ENCODE peak calls at places on chromosomes 2 and 18, in nine cellular contexts. M is midbrain; Z is stimulated activated CD8-positive, alpha-beta memory T cell treated with anti-CD3 and anti-CD28 coated beads, Interleukin-4, amount 100 ng/mL, for 24 hours; S is fibroblast of the aortic adventitia; T is NCI-H1092; L is A549; R is fibroblast of pulmonary artery; V is tibial artery; I is GM23248. X is an unnamed sample.

GRCh38 chr2:47033102-47033880 is 117.7 kb upstream of the MCFD2 start:
- DNase-seq in T (no peak), S (no peak), M (no peak), R (no peak), V (no peak), I (peak; percentile 34), L (no peak), Z (no peak), X (no peak)

GRCh38 chr2:2243666-2244065 is 87.4 kb downstream of the MYT1L start:
- DNase-seq in L (no peak), S (no peak), M (no peak), R (no peak), Z (no peak), T (no peak), I (peak; percentile 14), V (no peak), X (no peak)

GRCh38 chr2:120419073-120419472 is 73.1 kb downstream of the INHBB start:
- DNase-seq in M (no peak), V (peak; percentile 13), I (no peak), T (no peak), L (no peak), S (no peak), Z (no peak), R (no peak), X (no peak)

GRCh38 chr2:178199334-178199733 is 5.0 kb downstream of the OSBPL6 start:
- DNase-seq in M (no peak), V (no peak), S (no peak), T (no peak), L (no peak), Z (no peak), R (no peak), I (no peak), X (no peak)

GRCh38 chr2:37457401-37457901 is 113.0 kb downstream of the QPCT start:
- DNase-seq in V (no peak), M (no peak), R (peak; percentile 59), T (no peak), L (no peak), I (peak; percentile 73), S (peak; percentile 80), Z (no peak), X (no peak)

GRCh38 chr2:190849774-190850173 is 30.8 kb upstream of the GLS start:
- DNase-seq in S (peak; percentile 90), V (no peak), T (no peak), R (peak; percentile 81), I (peak; percentile 93), Z (no peak), M (no peak), L (no peak), X (peak; percentile 54)

GRCh38 chr2:39119732-39120520 is 925 bp downstream of the SOS1 start:
- DNase-seq in V (peak; percentile 45), Z (peak; percentile 50), T (peak; percentile 9), L (peak; percentile 62), S (peak; percentile 49), R (peak; percentile 55), I (peak; percentile 79), M (peak; percentile 64), X (peak; percentile 62)

GRCh38 chr2:219215871-219216536 is 2.8 kb downstream of the ABCB6 start:
- DNase-seq in R (no peak), T (no peak), Z (no peak), M (no peak), L (no peak), V (no peak), I (no peak), S (no peak), X (no peak)

GRCh38 chr18:40832362-40832761 is 1122.7 kb upstream of the PIK3C3 start:
- DNase-seq in R (peak; percentile 5), I (no peak), S (no peak), M (no peak), Z (no peak), T (no peak), V (no peak), L (no peak), X (no peak)

GRCh38 chr2:168272225-168272624 is 24.8 kb upstream of the STK39 start:
- DNase-seq in R (peak; percentile 4), L (no peak), I (no peak), Z (no peak), V (no peak), M (no peak), T (no peak), S (no peak), X (no peak)

X was measured in RWPE1.